ENCODE peak calls at places on chromosomes 4 and X, in eight cellular contexts. E is NB4; R is activated CD4-positive, alpha-beta T cell treated with anti-CD3 and anti-CD28 coated beads, Interleukin-2, amount 10 ng/mL, durations not matched to agents 7 days and 5 days; K is fibroblast of pulmonary artery; O is NCI-H2029 treated with DMSO at 0.1 percent for 48 hours; F is putamen; A is tibial artery; I is astrocyte of the spinal cord. Q is an unnamed sample.
A peak's percentile ranks its signal among the peaks of the same experiment; 100 is the strongest.

GRCh38 chrX:9622128-9622527 is 143.5 kb downstream of the GPR143 start:
- DNase-seq in E (no peak), I (no peak), R (no peak), O (no peak), F (no peak), A (no peak), K (no peak), Q (no peak)

GRCh38 chrX:11427082-11428033 is 134.1 kb downstream of the AMELX start:
- DNase-seq in E (no peak), K (no peak), A (peak; percentile 77), F (no peak), O (no peak), R (no peak), I (no peak), Q (peak; percentile 40)

GRCh38 chrX:42976729-42977366 is 198.9 kb upstream of the PPP1R2C start:
- DNase-seq in R (no peak), F (no peak), E (peak; percentile 15), A (no peak), K (no peak), O (no peak), I (no peak), Q (no peak)

GRCh38 chr4:139419388-139419914 is 34.5 kb upstream of the RAB33B start:
- DNase-seq in I (peak; percentile 49), K (peak; percentile 96), R (peak; percentile 33), E (peak; percentile 93), F (peak; percentile 48), A (no peak), O (no peak), Q (peak; percentile 68)

GRCh38 chr4:107991945-107992625 is 2.4 kb downstream of the HADH start:
- DNase-seq in K (peak; percentile 70), F (no peak), O (no peak), A (no peak), R (no peak), I (no peak), E (peak; percentile 16), Q (no peak)

GRCh38 chr4:8724436-8725070 is 132.0 kb downstream of the CPZ start:
- DNase-seq in R (no peak), F (no peak), A (peak; percentile 43), O (no peak), E (no peak), I (no peak), K (no peak), Q (no peak)

GRCh38 chr4:47639531-47639930 is 154.5 kb downstream of the ATP10D start:
- DNase-seq in E (peak; percentile 51), F (no peak), K (peak; percentile 33), I (peak; percentile 61), A (no peak), R (no peak), O (no peak), Q (peak; percentile 95)

GRCh38 chr4:149441338-149441737 is 374.3 kb downstream of the IQCM start:
- DNase-seq in K (peak; percentile 22), I (peak; percentile 78), R (no peak), O (no peak), A (no peak), F (no peak), E (no peak), Q (peak; percentile 83)

GRCh38 chr4:172104534-172104933 is 291.3 kb downstream of the GALNTL6 start:
- DNase-seq in F (no peak), K (no peak), I (peak; percentile 6), A (no peak), E (no peak), R (no peak), O (no peak), Q (peak; percentile 6)

GRCh38 chrX:119516157-119516702 is 48.0 kb downstream of the SLC25A5 start:
- DNase-seq in E (peak; percentile 78), F (peak; percentile 31), I (peak; percentile 67), O (peak; percentile 60), K (peak; percentile 78), R (peak; percentile 56), A (no peak), Q (peak; percentile 54)

GRCh38 chr4:156584100-156584499 is 387.5 kb downstream of the PDGFC start:
- DNase-seq in O (no peak), K (peak; percentile 31), A (no peak), E (peak; percentile 2), R (no peak), I (no peak), F (no peak), Q (no peak)

Q was measured in LHCN-M2.